ENCODE peak calls at places on chromosomes 12 and 14, in nine cellular contexts. One of them, this sample, is unnamed.

GRCh38 chr14:105273062-105273461 is 24.7 kb downstream of the BTBD6 start:
- DNase-seq in A549: no peak
- DNase-seq in CD8-positive, alpha-beta T cell: no peak
- DNase-seq in uterus: no peak
- DNase-seq in Panc1: no peak
- DNase-seq in adrenal gland: no peak
- DNase-seq in fibroblast of lung: no peak
- DNase-seq in right atrium auricular region: no peak
- DNase-seq in cardiac muscle cell: no peak
- DNase-seq in this sample: no peak

GRCh38 chr12:70045036-70045435 is 198.2 kb upstream of the CNOT2 start:
- DNase-seq in A549: no peak
- DNase-seq in CD8-positive, alpha-beta T cell: no peak
- DNase-seq in uterus: peak
- DNase-seq in Panc1: no peak
- DNase-seq in adrenal gland: peak
- DNase-seq in fibroblast of lung: peak
- DNase-seq in right atrium auricular region: no peak
- DNase-seq in cardiac muscle cell: no peak
- DNase-seq in this sample: no peak

GRCh38 chr12:122635471-122635870 is 67.7 kb downstream of the HCAR2 start:
- DNase-seq in A549: no peak
- DNase-seq in CD8-positive, alpha-beta T cell: no peak
- DNase-seq in uterus: no peak
- DNase-seq in Panc1: no peak
- DNase-seq in adrenal gland: no peak
- DNase-seq in fibroblast of lung: no peak
- DNase-seq in right atrium auricular region: no peak
- DNase-seq in cardiac muscle cell: no peak
- DNase-seq in this sample: no peak

GRCh38 chr12:94760786-94761185 is 110.4 kb upstream of the TMCC3 start:
- DNase-seq in A549: no peak
- DNase-seq in CD8-positive, alpha-beta T cell: no peak
- DNase-seq in uterus: no peak
- DNase-seq in Panc1: no peak
- DNase-seq in adrenal gland: no peak
- DNase-seq in fibroblast of lung: peak
- DNase-seq in right atrium auricular region: no peak
- DNase-seq in cardiac muscle cell: no peak
- DNase-seq in this sample: no peak

GRCh38 chr12:123398177-123398916 is 14.4 kb downstream of the KMT5A start:
- DNase-seq in A549: no peak
- DNase-seq in CD8-positive, alpha-beta T cell: no peak
- DNase-seq in uterus: peak
- DNase-seq in Panc1: no peak
- DNase-seq in adrenal gland: peak
- DNase-seq in fibroblast of lung: peak
- DNase-seq in right atrium auricular region: peak
- DNase-seq in cardiac muscle cell: no peak
- DNase-seq in this sample: no peak

GRCh38 chr14:63214417-63215196 is 10.4 kb downstream of the RHOJ start:
- DNase-seq in A549: no peak
- DNase-seq in CD8-positive, alpha-beta T cell: no peak
- DNase-seq in uterus: no peak
- DNase-seq in Panc1: no peak
- DNase-seq in adrenal gland: no peak
- DNase-seq in fibroblast of lung: no peak
- DNase-seq in right atrium auricular region: no peak
- DNase-seq in cardiac muscle cell: no peak
- DNase-seq in this sample: no peak

GRCh38 chr14:58898655-58899316 is 261.0 kb downstream of the DACT1 start:
- DNase-seq in A549: no peak
- DNase-seq in CD8-positive, alpha-beta T cell: no peak
- DNase-seq in uterus: no peak
- DNase-seq in Panc1: no peak
- DNase-seq in adrenal gland: peak
- DNase-seq in fibroblast of lung: peak
- DNase-seq in right atrium auricular region: no peak
- DNase-seq in cardiac muscle cell: no peak
- DNase-seq in this sample: peak

GRCh38 chr12:53645191-53645590 is 19.0 kb upstream of the ATF7 start:
- DNase-seq in A549: no peak
- DNase-seq in CD8-positive, alpha-beta T cell: no peak
- DNase-seq in uterus: no peak
- DNase-seq in Panc1: no peak
- DNase-seq in adrenal gland: no peak
- DNase-seq in fibroblast of lung: peak
- DNase-seq in right atrium auricular region: no peak
- DNase-seq in cardiac muscle cell: no peak
- DNase-seq in this sample: no peak

GRCh38 chr12:34294671-34295365 is 272.5 kb downstream of the ALG10 start:
- DNase-seq in A549: no peak
- DNase-seq in CD8-positive, alpha-beta T cell: no peak
- DNase-seq in uterus: no peak
- DNase-seq in Panc1: no peak
- DNase-seq in adrenal gland: no peak
- DNase-seq in fibroblast of lung: no peak
- DNase-seq in right atrium auricular region: no peak
- DNase-seq in cardiac muscle cell: no peak
- DNase-seq in this sample: no peak

GRCh38 chr14:55399912-55400311 is 11.7 kb downstream of the ATG14 start:
- DNase-seq in A549: no peak
- DNase-seq in CD8-positive, alpha-beta T cell: no peak
- DNase-seq in uterus: no peak
- DNase-seq in Panc1: no peak
- DNase-seq in adrenal gland: no peak
- DNase-seq in fibroblast of lung: peak
- DNase-seq in right atrium auricular region: no peak
- DNase-seq in cardiac muscle cell: no peak
- DNase-seq in this sample: no peak

GRCh38 chr12:2227360-2227759 is 174.6 kb downstream of the CACNA1C start:
- DNase-seq in A549: no peak
- DNase-seq in CD8-positive, alpha-beta T cell: no peak
- DNase-seq in uterus: no peak
- DNase-seq in Panc1: no peak
- DNase-seq in adrenal gland: no peak
- DNase-seq in fibroblast of lung: no peak
- DNase-seq in right atrium auricular region: no peak
- DNase-seq in cardiac muscle cell: no peak
- DNase-seq in this sample: no peak

GRCh38 chr12:109156586-109156985 is 40.2 kb downstream of the ACACB start:
- DNase-seq in A549: no peak
- DNase-seq in CD8-positive, alpha-beta T cell: no peak
- DNase-seq in uterus: no peak
- DNase-seq in Panc1: no peak
- DNase-seq in adrenal gland: no peak
- DNase-seq in fibroblast of lung: no peak
- DNase-seq in right atrium auricular region: no peak
- DNase-seq in cardiac muscle cell: no peak
- DNase-seq in this sample: no peak

DNA sequence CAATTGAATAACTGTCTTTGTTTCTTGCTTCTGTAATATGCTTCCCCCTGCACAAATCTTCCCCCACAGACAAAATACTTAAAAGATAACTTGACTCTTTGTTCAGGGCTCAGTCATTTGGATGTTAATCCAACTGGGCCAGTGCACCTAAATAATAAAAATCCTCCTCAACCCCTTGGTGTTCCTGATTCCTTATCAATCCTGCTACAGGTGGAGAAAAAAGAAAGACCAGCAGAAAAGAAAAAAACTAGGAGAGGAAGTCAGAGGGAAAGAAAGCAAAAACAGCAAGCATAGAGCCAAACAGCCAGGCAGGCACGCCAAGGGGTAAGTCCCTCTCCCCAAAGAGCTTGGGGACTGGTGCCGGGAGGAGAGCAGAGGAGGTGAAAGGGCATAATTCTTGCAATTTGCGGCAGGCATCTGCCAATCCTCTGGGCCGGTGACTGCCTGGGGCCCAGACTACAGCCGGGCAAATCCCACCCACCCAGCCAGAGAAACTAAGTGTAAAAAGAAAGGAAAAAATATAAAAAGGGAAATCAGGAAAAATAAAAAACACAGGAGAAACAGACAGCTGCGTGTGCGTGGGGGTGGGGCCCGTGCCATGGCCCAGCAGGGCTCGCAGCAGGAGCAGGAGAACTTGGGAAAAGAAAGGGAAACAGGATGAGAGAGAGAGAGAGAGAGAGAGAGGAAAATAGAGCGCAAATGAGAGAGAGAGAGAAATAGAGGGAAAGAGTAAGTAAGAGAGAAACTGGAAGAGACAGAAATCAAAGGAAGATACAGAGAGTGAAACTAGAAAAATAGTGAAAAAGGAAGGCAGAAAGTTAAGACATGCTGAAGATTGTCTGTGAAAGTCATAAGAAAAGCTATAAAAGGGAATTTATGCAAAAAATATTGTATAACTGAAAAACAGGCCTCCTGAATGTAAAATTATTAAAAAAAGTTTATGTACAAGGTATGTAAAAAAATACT is 21.4 kb downstream of the KLRK1 start:
- DNase-seq in A549: no peak
- DNase-seq in CD8-positive, alpha-beta T cell: no peak
- DNase-seq in uterus: no peak
- DNase-seq in Panc1: no peak
- DNase-seq in adrenal gland: no peak
- DNase-seq in fibroblast of lung: no peak
- DNase-seq in right atrium auricular region: no peak
- DNase-seq in cardiac muscle cell: no peak
- DNase-seq in this sample: no peak
- H3K27ac ChIP-seq in A549: no peak
- H3K27ac ChIP-seq in CD8-positive, alpha-beta T cell: no peak
- H3K27ac ChIP-seq in uterus: peak
- H3K27ac ChIP-seq in Panc1: peak
- H3K27ac ChIP-seq in adrenal gland: no peak
- H3K27ac ChIP-seq in fibroblast of lung: no peak
- H3K27ac ChIP-seq in right atrium auricular region: peak
- H3K27ac ChIP-seq in cardiac muscle cell: no peak
- H3K27ac ChIP-seq in this sample: no peak

DNA sequence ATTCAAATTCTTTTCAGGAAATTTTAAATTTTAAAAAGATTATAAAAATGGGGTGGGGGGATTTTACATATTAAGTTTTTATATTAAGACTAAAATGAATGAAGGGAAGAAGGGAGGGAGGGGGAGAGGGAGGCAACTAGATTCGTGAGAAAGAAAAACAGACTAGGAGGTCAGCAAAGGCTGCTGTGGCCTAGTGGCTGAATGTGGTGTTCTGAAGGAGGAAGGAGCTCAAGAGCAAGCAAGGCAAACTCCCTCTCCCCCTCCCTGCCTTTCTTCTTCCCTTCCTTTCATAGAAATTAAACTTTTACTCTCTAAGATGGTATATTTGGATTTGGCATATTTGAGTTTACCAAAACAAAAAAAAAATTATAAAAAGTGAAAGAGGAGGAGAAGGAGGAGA is 18.1 kb downstream of the DYRK2 start:
- DNase-seq in A549: no peak
- DNase-seq in CD8-positive, alpha-beta T cell: no peak
- DNase-seq in uterus: no peak
- DNase-seq in Panc1: no peak
- DNase-seq in adrenal gland: no peak
- DNase-seq in fibroblast of lung: no peak
- DNase-seq in right atrium auricular region: no peak
- DNase-seq in cardiac muscle cell: no peak
- DNase-seq in this sample: no peak
- TF ChIP-seq CTCF in A549: no peak
- TF ChIP-seq CTCF in CD8-positive, alpha-beta T cell: no peak
- TF ChIP-seq CTCF in uterus: no peak
- TF ChIP-seq CTCF in Panc1: no peak
- TF ChIP-seq CTCF in adrenal gland: no peak
- TF ChIP-seq CTCF in fibroblast of lung: no peak
- TF ChIP-seq CTCF in right atrium auricular region: no peak
- TF ChIP-seq CTCF in cardiac muscle cell: peak
- TF ChIP-seq CTCF in this sample: no peak

DNA sequence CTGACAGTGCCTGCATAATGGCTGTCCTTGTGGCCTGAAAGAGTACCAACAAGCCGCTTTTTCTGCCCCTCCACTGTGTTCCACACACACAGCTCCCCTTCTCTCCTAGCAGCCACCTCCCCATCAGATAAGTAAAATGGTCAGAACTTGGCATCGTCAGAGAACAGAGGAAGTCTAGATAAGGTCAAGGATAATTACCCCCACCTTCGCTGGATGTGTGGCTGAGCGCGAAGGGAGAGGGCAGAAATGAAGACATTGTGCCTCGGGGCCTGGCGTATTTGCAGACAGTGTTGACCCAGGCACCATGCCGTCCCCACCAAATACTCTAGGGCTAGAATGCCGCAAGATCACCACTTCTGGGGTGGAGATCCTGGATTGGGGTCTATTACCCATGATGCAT is 30.6 kb downstream of the FBXO21 start:
- DNase-seq in A549: no peak
- DNase-seq in CD8-positive, alpha-beta T cell: no peak
- DNase-seq in uterus: no peak
- DNase-seq in Panc1: no peak
- DNase-seq in adrenal gland: peak
- DNase-seq in fibroblast of lung: no peak
- DNase-seq in right atrium auricular region: no peak
- DNase-seq in cardiac muscle cell: no peak
- DNase-seq in this sample: no peak
- H3K27ac ChIP-seq in A549: peak
- H3K27ac ChIP-seq in CD8-positive, alpha-beta T cell: no peak
- H3K27ac ChIP-seq in uterus: no peak
- H3K27ac ChIP-seq in Panc1: no peak
- H3K27ac ChIP-seq in adrenal gland: peak
- H3K27ac ChIP-seq in fibroblast of lung: no peak
- H3K27ac ChIP-seq in right atrium auricular region: no peak
- H3K27ac ChIP-seq in cardiac muscle cell: no peak
- H3K27ac ChIP-seq in this sample: no peak

GRCh38 chr12:57735952-57736742 is 2.4 kb downstream of the AGAP2 start:
- DNase-seq in A549: no peak
- DNase-seq in CD8-positive, alpha-beta T cell: no peak
- DNase-seq in uterus: peak
- DNase-seq in Panc1: no peak
- DNase-seq in adrenal gland: no peak
- DNase-seq in fibroblast of lung: peak
- DNase-seq in right atrium auricular region: no peak
- DNase-seq in cardiac muscle cell: peak
- DNase-seq in this sample: peak
- TF ChIP-seq CTCF in A549: peak
- TF ChIP-seq CTCF in CD8-positive, alpha-beta T cell: no peak
- TF ChIP-seq CTCF in uterus: peak
- TF ChIP-seq CTCF in Panc1: peak
- TF ChIP-seq CTCF in adrenal gland: no peak
- TF ChIP-seq CTCF in fibroblast of lung: peak
- TF ChIP-seq CTCF in right atrium auricular region: peak
- TF ChIP-seq CTCF in cardiac muscle cell: peak
- TF ChIP-seq CTCF in this sample: peak

DNA sequence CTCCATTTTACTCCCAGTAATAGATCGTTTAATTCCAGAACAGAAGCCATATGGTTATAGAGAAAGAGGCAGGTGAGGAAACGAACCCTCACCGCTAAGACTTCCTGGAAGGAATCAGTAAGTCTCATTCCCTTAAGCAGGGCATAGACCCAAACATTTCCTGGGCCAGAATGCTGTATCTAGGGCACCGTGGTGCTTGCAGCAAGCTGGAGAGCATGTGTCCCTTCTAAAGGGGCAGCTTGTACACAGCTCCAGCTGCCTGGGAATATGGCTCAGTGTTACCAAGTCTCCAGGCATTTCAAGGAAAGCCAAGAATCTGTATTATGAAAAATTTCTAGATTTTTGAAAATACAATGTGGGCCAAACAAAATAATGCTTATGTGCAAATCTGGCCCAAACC is 73.4 kb downstream of the PPM1H start:
- DNase-seq in A549: no peak
- DNase-seq in CD8-positive, alpha-beta T cell: no peak
- DNase-seq in uterus: no peak
- DNase-seq in Panc1: no peak
- DNase-seq in adrenal gland: no peak
- DNase-seq in fibroblast of lung: no peak
- DNase-seq in right atrium auricular region: no peak
- DNase-seq in cardiac muscle cell: no peak
- DNase-seq in this sample: no peak
- H3K27ac ChIP-seq in A549: peak
- H3K27ac ChIP-seq in CD8-positive, alpha-beta T cell: no peak
- H3K27ac ChIP-seq in uterus: no peak
- H3K27ac ChIP-seq in Panc1: no peak
- H3K27ac ChIP-seq in adrenal gland: no peak
- H3K27ac ChIP-seq in fibroblast of lung: no peak
- H3K27ac ChIP-seq in right atrium auricular region: no peak
- H3K27ac ChIP-seq in cardiac muscle cell: no peak
- H3K27ac ChIP-seq in this sample: no peak